ENCODE peak calls at places on chromosomes 5 and 9, in seven cellular contexts. P is fibroblast of lung, C is hepatocyte, O is PC-3, G is trophoblast cell, H is MM.1S, B is neuronal stem cell. J is an unnamed sample.

GRCh38 chr5:32116574-32117313 is 57.4 kb downstream of the GOLPH3 start:
- DNase-seq in P (no peak), C (no peak), O (no peak), G (no peak), H (no peak), B (no peak), J (peak; percentile 18)

GRCh38 chr9:135898634-135899407 is 8.5 kb downstream of the CAMSAP1 start:
- DNase-seq in P (peak; percentile 83), C (no peak), O (peak; percentile 35), G (no peak), H (peak; percentile 11), B (no peak), J (peak; percentile 74)

GRCh38 chr9:118711843-118712242 is 657.4 kb downstream of the BRINP1 start:
- DNase-seq in P (no peak), C (no peak), O (no peak), G (no peak), H (no peak), B (no peak), J (no peak)

GRCh38 chr9:134564431-134565170 is 77.0 kb upstream of the COL5A1 start:
- DNase-seq in P (peak; percentile 94), C (peak; percentile 1), O (peak; percentile 20), G (no peak), H (no peak), B (no peak), J (peak; percentile 97)

GRCh38 chr5:1239514-1240251 is 14.5 kb downstream of the SLC6A18 start:
- DNase-seq in P (no peak), C (peak; percentile 69), O (no peak), G (no peak), H (no peak), B (no peak), J (no peak)

GRCh38 chr5:79070002-79070567 is 518 bp downstream of the BHMT2 start:
- DNase-seq in P (peak; percentile 34), C (no peak), O (no peak), G (no peak), H (no peak), B (no peak), J (peak; percentile 27)

GRCh38 chr5:122493091-122493775 is 181.2 kb downstream of the SNCAIP start:
- DNase-seq in P (no peak), C (peak; percentile 47), O (no peak), G (no peak), H (no peak), B (no peak), J (peak; percentile 49)

GRCh38 chr9:80285325-80285724 is 713.6 kb downstream of the TLE4 start:
- DNase-seq in P (peak; percentile 45), C (peak; percentile 11), O (peak; percentile 36), G (peak; percentile 2), H (no peak), B (no peak), J (peak; percentile 6)

GRCh38 chr5:11322133-11322532 is 561.1 kb upstream of the DAP start:
- DNase-seq in P (no peak), C (no peak), O (peak; percentile 76), G (peak; percentile 33), H (no peak), B (no peak), J (peak; percentile 22)

GRCh38 chr9:92325991-92326500 is 293 bp downstream of the CENPP start:
- DNase-seq in P (peak; percentile 7), C (no peak), O (peak; percentile 22), G (no peak), H (peak; percentile 33), B (peak; percentile 12), J (no peak)

GRCh38 chr5:11166906-11167305 is 405.9 kb upstream of the DAP start:
- DNase-seq in P (no peak), C (no peak), O (peak; percentile 40), G (peak; percentile 55), H (no peak), B (no peak), J (peak; percentile 66)

GRCh38 chr9:98315551-98316060 is 60.2 kb upstream of the TBC1D2 start:
- DNase-seq in P (peak; percentile 86), C (peak; percentile 93), O (peak; percentile 80), G (peak; percentile 94), H (peak; percentile 87), B (peak; percentile 90), J (peak; percentile 55)

GRCh38 chr9:83699615-83700014 is 8.1 kb downstream of the UBQLN1 start:
- DNase-seq in P (no peak), C (no peak), O (no peak), G (no peak), H (no peak), B (no peak), J (no peak)

GRCh38 chr9:76798527-76798926 is 34.3 kb downstream of the PCA3 start:
- DNase-seq in P (no peak), C (no peak), O (no peak), G (no peak), H (peak; percentile 29), B (no peak), J (no peak)

GRCh38 chr5:80722916-80723315 is 68.1 kb upstream of the DHFR start:
- DNase-seq in P (no peak), C (no peak), O (no peak), G (no peak), H (no peak), B (no peak), J (no peak)

GRCh38 chr5:32225445-32225844 is 51.3 kb upstream of the GOLPH3 start:
- DNase-seq in P (peak; percentile 83), C (no peak), O (no peak), G (no peak), H (no peak), B (no peak), J (peak; percentile 29)

GRCh38 chr5:172733179-172733973 is 37.6 kb downstream of the DUSP1 start:
- DNase-seq in P (peak; percentile 94), C (peak; percentile 88), O (no peak), G (peak; percentile 94), H (no peak), B (no peak), J (peak; percentile 98)

GRCh38 chr9:92141144-92142129 is 26.2 kb upstream of the SPTLC1 start:
- DNase-seq in P (peak; percentile 27), C (peak; percentile 80), O (peak; percentile 16), G (peak; percentile 54), H (peak; percentile 21), B (no peak), J (no peak)

GRCh38 chr9:14314424-14314928 is 535 bp upstream of the NFIB start:
- DNase-seq in P (peak; percentile 94), C (peak; percentile 77), O (peak; percentile 82), G (peak; percentile 39), H (peak; percentile 18), B (no peak), J (peak; percentile 95)

GRCh38 chr5:150734579-150735384 is 24.0 kb downstream of the DCTN4 start:
- DNase-seq in P (no peak), C (no peak), O (peak; percentile 14), G (peak; percentile 19), H (no peak), B (no peak), J (no peak)

GRCh38 chr9:88804289-88804596 is 187.0 kb upstream of the S1PR3 start:
- DNase-seq in P (no peak), C (no peak), O (peak; percentile 61), G (peak; percentile 20), H (no peak), B (no peak), J (no peak)

GRCh38 chr9:129231022-129231739 is 53.1 kb upstream of the IER5L start:
- DNase-seq in P (no peak), C (no peak), O (no peak), G (no peak), H (no peak), B (no peak), J (no peak)

GRCh38 chr5:149040421-149040820 is 22.4 kb downstream of the SH3TC2 start:
- DNase-seq in P (no peak), C (no peak), O (no peak), G (no peak), H (no peak), B (no peak), J (peak; percentile 62)

GRCh38 chr5:107378218-107378899 is 292.4 kb downstream of the EFNA5 start:
- DNase-seq in P (peak; percentile 12), C (no peak), O (peak; percentile 2), G (no peak), H (no peak), B (no peak), J (peak; percentile 70)

GRCh38 chr5:107380654-107381053 is 290.1 kb downstream of the EFNA5 start:
- DNase-seq in P (no peak), C (no peak), O (no peak), G (peak; percentile 29), H (no peak), B (no peak), J (no peak)

GRCh38 chr5:107383414-107383813 is 287.3 kb downstream of the EFNA5 start:
- DNase-seq in P (no peak), C (no peak), O (peak; percentile 28), G (peak; percentile 81), H (no peak), B (no peak), J (no peak)

GRCh38 chr5:107384256-107384655 is 286.5 kb downstream of the EFNA5 start:
- DNase-seq in P (no peak), C (no peak), O (peak; percentile 30), G (peak; percentile 62), H (no peak), B (no peak), J (no peak)

GRCh38 chr5:107381189-107381856 is 289.4 kb downstream of the EFNA5 start:
- DNase-seq in P (peak; percentile 79), C (peak; percentile 23), O (peak; percentile 83), G (peak; percentile 89), H (no peak), B (no peak), J (peak; percentile 80)
- H3K4me2 ChIP-seq in P (no peak overlapping the region), C (no peak overlapping the region), O (peak overlapping the region; percentile 81), G (no peak overlapping the region), H (no peak overlapping the region), B (no peak overlapping the region), J (peak overlapping the region; percentile 70)

DNA sequence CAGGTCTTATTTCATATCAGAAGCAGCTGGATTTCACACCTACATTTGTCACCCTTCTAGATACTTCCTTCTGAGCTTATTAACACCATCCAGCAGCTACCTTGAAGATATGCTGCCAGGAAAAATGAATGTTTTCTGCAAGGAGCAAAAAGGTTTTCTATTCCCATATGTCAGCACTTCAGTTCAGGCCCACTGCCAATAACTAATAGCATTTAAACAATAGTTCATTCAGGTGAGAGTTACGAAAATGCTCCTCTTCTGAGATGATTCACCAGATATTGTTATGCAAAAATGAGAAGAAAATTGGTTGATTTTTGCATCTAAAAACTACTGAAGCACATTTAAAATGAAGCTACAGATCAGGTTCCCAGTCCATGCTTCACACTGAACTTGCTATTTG is 56.4 kb upstream of the ISL1 start:
- DNase-seq in P (no peak), C (no peak), O (no peak), G (no peak), H (no peak), B (no peak), J (no peak)
- H2AFZ ChIP-seq in P (no peak overlapping the region), C (no peak overlapping the region), O (no peak overlapping the region), G (no peak overlapping the region), H (no peak overlapping the region), B (no peak overlapping the region), J (no peak overlapping the region)

GRCh38 chr5:125587631-125588030 is 835.6 kb upstream of the GRAMD2B start:
- DNase-seq in P (peak; percentile 50), C (no peak), O (no peak), G (no peak), H (no peak), B (no peak), J (no peak)
- H3K36me3 ChIP-seq in P (no peaks in the 10 kb centered on the region), C (no peaks in the 10 kb centered on the region), O (no peaks in the 10 kb centered on the region), G (no peaks in the 10 kb centered on the region), H (no peaks in the 10 kb centered on the region), B (no peaks in the 10 kb centered on the region), J (no peaks in the 10 kb centered on the region)

DNA sequence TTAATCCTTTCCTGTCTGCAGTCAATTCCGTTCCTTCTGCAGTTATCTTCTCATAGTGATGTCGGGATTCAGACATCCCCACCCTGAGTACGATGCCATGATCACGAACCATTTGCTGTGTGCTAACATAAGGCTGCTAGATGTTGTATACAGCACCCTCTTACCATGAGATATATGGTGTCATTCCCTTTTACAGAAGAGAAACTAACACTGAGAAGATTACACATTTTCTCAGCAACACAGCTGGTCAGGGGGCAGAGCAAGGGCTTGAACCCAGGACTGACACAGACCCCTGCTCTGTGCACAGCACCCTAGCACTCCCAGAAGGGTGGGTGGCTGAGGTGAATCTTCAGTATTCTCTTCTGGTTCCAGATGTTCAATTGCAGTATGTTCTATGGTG is 46.9 kb upstream of the HSD17B4 start:
- DNase-seq in P (no peak), C (no peak), O (no peak), G (no peak), H (no peak), B (no peak), J (no peak)
- H3K4me2 ChIP-seq in P (no peak overlapping the region), C (no peak overlapping the region), O (no peak overlapping the region), G (no peak overlapping the region), H (no peak overlapping the region), B (no peak overlapping the region), J (no peak overlapping the region)

J was measured in astrocyte.